ENCODE peak calls at places on chromosomes 6 and 20, in four cellular contexts. Q is colonic mucosa, E is lung, B is dorsolateral prefrontal cortex. O is an unnamed sample.

GRCh38 chr20:25573288-25574251 is 11.8 kb downstream of the NINL start:
- DNase-seq in Q (no peak), B (no peak), E (no peak), O (no peak)

GRCh38 chr20:13105864-13106457 is 97.2 kb downstream of the SPTLC3 start:
- DNase-seq in E (no peak), Q (no peak), B (no peak), O (no peak)

GRCh38 chr6:20830576-20830975 is 296.3 kb downstream of the CDKAL1 start:
- DNase-seq in E (no peak), Q (no peak), B (no peak), O (no peak)

GRCh38 chr6:13457577-13457976 is 29.8 kb downstream of the GFOD1 start:
- DNase-seq in E (no peak), Q (no peak), B (no peak), O (peak; percentile 37)

GRCh38 chr6:138289739-138290138 is 71.4 kb upstream of the PBOV1 start:
- DNase-seq in Q (no peak), E (no peak), B (no peak), O (no peak)

GRCh38 chr6:75230484-75231325 is 12.9 kb downstream of the COX7A2 start:
- DNase-seq in Q (peak; percentile 34), E (no peak), B (no peak), O (no peak)

GRCh38 chr6:137776256-137776655 is 90.8 kb upstream of the TNFAIP3 start:
- DNase-seq in Q (no peak), B (no peak), E (no peak), O (no peak)

GRCh38 chr6:56093776-56094175 is 153.6 kb downstream of the COL21A1 start:
- DNase-seq in E (no peak), B (no peak), Q (no peak), O (no peak)

GRCh38 chr6:43059168-43060033 is at the start of the genes KLC4 and MRPL2:
- DNase-seq in Q (peak; percentile 99), E (peak; percentile 99), B (peak; percentile 100), O (peak; percentile 99)

GRCh38 chr20:63737690-63737939 is 1.2 kb downstream of the LIME1 start:
- DNase-seq in B (no peak), Q (no peak), E (no peak), O (no peak)

GRCh38 chr6:134351615-134352474 is 33.9 kb upstream of the SGK1 start:
- DNase-seq in Q (no peak), B (no peak), E (no peak), O (no peak)

GRCh38 chr20:22861231-22861980 is 173.7 kb upstream of the SSTR4 start:
- DNase-seq in B (no peak), E (no peak), Q (no peak), O (no peak)

DNA sequence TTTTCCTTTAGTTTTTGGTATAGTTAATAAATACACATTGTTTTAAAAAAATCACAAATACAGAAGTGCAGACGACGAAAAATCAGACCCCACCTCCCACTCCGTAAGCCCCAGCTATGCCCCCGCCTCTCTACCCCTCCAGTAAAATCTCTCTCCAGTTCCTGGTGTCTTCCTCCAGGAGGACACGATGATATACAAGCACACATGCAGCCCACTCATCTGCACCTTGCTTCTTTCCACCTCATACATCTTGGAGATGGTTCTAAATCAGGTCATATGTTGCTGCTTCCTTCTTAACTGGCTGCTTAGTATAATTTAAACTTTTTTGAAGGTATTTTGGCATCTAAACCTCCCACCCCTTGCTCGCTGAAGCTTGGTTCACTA is 2.7 kb downstream of the BMP7 start:
- DNase-seq in E (no peak), B (no peak), Q (no peak), O (no peak)
- H3K4me3 ChIP-seq in E (no peak overlapping the region), B (peak overlapping the region; percentile 68), Q (no peak overlapping the region), O (no peak overlapping the region)

GRCh38 chr6:79070206-79070825 is 7.7 kb downstream of the PHIP start:
- DNase-seq in B (no peak), Q (no peak), E (no peak), O (no peak)
- H3K27ac ChIP-seq in B (no peak overlapping the region), Q (no peak overlapping the region), E (no peak overlapping the region), O (no peak overlapping the region)

DNA sequence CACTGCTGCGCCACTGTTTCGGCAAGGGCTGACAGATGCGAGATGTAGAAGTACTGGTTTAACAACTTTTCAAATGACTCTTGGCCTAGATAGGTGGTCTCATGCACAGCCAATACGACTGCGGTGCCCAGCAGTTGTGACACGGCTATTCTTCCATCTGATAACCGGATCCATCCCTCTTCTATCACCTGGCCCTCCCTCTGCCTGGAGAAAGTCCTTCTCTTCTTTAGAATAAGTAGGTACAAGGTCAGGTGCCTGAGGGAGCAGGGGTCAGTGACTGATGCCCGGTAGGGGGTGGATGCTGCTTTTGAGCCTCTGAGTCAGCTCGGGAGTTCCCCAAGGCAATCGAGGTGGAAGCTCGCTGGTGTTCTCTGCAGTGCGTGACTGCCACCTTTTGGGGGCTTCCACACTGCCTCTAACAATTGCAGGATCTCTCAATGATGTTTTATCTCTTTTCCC is 166.8 kb upstream of the GRIK2 start:
- DNase-seq in E (no peak), Q (no peak), B (no peak), O (no peak)
- TF ChIP-seq CTCF in E (no peak), Q (no peak), B (no peak), O (no peak)

GRCh38 chr20:6767166-6767535 is 335 bp upstream of the BMP2 start:
- DNase-seq in Q (no peak), E (no peak), B (no peak), O (no peak)

GRCh38 chr20:6765469-6766058 is 1.9 kb upstream of the BMP2 start:
- DNase-seq in Q (no peak), E (no peak), B (no peak), O (no peak)

GRCh38 chr20:6766433-6766832 is 1.1 kb upstream of the BMP2 start:
- DNase-seq in B (no peak), Q (peak; percentile 58), E (no peak), O (no peak)

GRCh38 chr20:6768228-6769185 is 1.0 kb downstream of the BMP2 start:
- DNase-seq in B (peak; percentile 20), Q (peak; percentile 33), E (peak; percentile 32), O (peak; percentile 36)

GRCh38 chr20:6767536-6768227 is at the start of gene BMP2:
- DNase-seq in B (peak; percentile 46), E (peak; percentile 42), Q (peak; percentile 63), O (peak; percentile 69)
- H3K4me3 ChIP-seq in B (peak within 1 kb of the TSS; percentile 78), E (peak within 1 kb of the TSS; percentile 78), Q (peak within 1 kb of the TSS; percentile 75), O (peak within 1 kb of the TSS; percentile 85)

DNA sequence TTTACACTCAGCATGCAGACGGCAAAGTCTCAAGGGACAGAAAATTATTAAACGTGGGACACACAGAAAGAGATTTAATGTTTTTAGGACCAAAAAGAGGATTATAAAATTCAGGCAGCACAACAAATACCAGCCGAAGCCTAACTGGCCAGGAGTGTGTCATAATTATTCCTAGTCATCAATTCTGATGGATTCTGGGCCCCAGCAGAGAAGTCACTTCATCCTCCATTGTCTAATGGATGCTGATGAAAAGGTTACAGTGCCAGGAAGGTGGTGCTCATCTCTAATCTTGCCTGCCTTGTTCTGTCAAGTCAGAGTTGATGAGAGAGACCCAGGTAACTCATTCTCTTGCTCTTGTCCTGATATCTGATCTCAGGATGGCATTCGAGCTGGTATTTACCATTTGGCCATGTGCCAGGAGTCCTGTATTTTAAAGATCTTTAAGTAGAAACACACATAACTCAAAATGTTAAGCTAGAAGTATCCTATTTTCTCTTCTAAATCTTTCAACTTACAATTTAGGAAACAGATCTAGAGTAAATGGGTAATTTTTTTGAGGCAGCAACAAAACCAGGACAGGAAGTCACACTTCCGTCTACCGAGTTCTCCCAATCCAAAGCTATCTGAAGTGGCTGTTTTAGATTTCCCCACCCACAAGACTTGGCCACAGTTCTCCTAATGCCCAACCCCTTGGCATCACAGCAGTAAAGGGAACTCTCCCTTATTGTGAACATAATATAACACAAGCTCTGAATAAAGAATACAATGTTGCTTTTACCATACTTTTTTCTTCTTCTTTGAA is 50.0 kb downstream of the ADAT2 start:
- DNase-seq in E (peak; percentile 62), Q (peak; percentile 52), B (no peak), O (no peak)
- H3K27ac ChIP-seq in E (no peak overlapping the region), Q (no peak overlapping the region), B (no peak overlapping the region), O (no peak overlapping the region)

GRCh38 chr20:45109634-45110033 is 5.3 kb downstream of the WFDC5 start:
- DNase-seq in E (no peak), B (no peak), Q (no peak), O (no peak)

GRCh38 chr20:45111285-45111684 is 3.7 kb downstream of the WFDC5 start:
- DNase-seq in Q (no peak), B (no peak), E (no peak), O (no peak)

GRCh38 chr20:45110301-45110700 is 4.7 kb downstream of the WFDC5 start:
- DNase-seq in B (no peak), E (no peak), Q (no peak), O (no peak)

GRCh38 chr20:45113865-45114264 is 1.1 kb downstream of the WFDC5 start:
- DNase-seq in B (no peak), Q (no peak), E (peak; percentile 3), O (no peak)

GRCh38 chr20:45111799-45112471 is 3.0 kb downstream of the WFDC5 start:
- DNase-seq in Q (no peak), B (no peak), E (peak; percentile 28), O (no peak)
- TF ChIP-seq CTCF in Q (peak; percentile 23), B (peak; percentile 48), E (no peak), O (peak; percentile 57)

GRCh38 chr20:34673411-34673810 is 3.5 kb downstream of the PIGU start:
- DNase-seq in E (no peak), B (no peak), Q (no peak), O (no peak)

GRCh38 chr20:34675993-34676641 is 775 bp downstream of the PIGU start:
- DNase-seq in Q (no peak), B (no peak), E (no peak), O (no peak)

GRCh38 chr20:34676642-34677373 is at the start of gene PIGU:
- DNase-seq in Q (peak; percentile 97), E (peak; percentile 95), B (peak; percentile 94), O (peak; percentile 95)

GRCh38 chr20:34680586-34680985 is 3.7 kb upstream of the PIGU start:
- DNase-seq in Q (no peak), E (no peak), B (no peak), O (no peak)

GRCh38 chr20:34675561-34675960 is 1.3 kb downstream of the PIGU start:
- DNase-seq in Q (no peak), B (no peak), E (no peak), O (no peak)
- H3K4me3 ChIP-seq in Q (peak overlapping the region; percentile 64), B (no peak overlapping the region), E (no peak overlapping the region), O (peak overlapping the region; percentile 79)